ENCODE peak calls at places on chromosomes 13 and 19, in four cellular contexts. K is CD4-positive, alpha-beta T cell; O is substantia nigra; I is CD8-positive, alpha-beta memory T cell. H is an unnamed sample.

GRCh38 chr19:29850482-29850881 is 38.7 kb downstream of the CCNE1 start:
- DNase-seq in I (no peak), K (no peak), O (no peak), H (no peak)

GRCh38 chr13:50682966-50683365 is 160.5 kb downstream of the DLEU7 start:
- DNase-seq in K (no peak), I (no peak), O (no peak), H (no peak)

GRCh38 chr13:91358384-91358776 is 10.9 kb downstream of the MIR17HG start:
- DNase-seq in K (no peak), O (no peak), I (no peak), H (no peak)

GRCh38 chr19:2779121-2779740 is 3.8 kb downstream of the SGTA start:
- DNase-seq in I (no peak), K (no peak), O (peak), H (no peak)

GRCh38 chr19:23986623-23987022 is 71.9 kb downstream of the ZNF726 start:
- DNase-seq in I (no peak), K (no peak), O (no peak), H (no peak)

GRCh38 chr19:55447421-55448174 is 4.5 kb upstream of the SHISA7 start:
- DNase-seq in I (no peak), O (peak), K (no peak), H (peak)

GRCh38 chr13:94548382-94549240 is 47.3 kb downstream of the TGDS start:
- DNase-seq in I (no peak), O (peak), K (no peak), H (no peak)

GRCh38 chr13:60112771-60113170 is 51.0 kb downstream of the DIAPH3 start:
- DNase-seq in O (no peak), I (no peak), K (no peak), H (no peak)

GRCh38 chr19:5333581-5334365 is 6.8 kb downstream of the PTPRS start:
- DNase-seq in O (no peak), I (no peak), K (no peak), H (no peak)

GRCh38 chr13:45827318-45827717 is 24.2 kb downstream of the SIAH3 start:
- DNase-seq in I (no peak), K (no peak), O (no peak), H (no peak)

GRCh38 chr13:99045396-99045795 is 67.5 kb upstream of the DOCK9 start:
- DNase-seq in I (no peak), K (no peak), O (no peak), H (no peak)

GRCh38 chr13:39417643-39418042 is 185.3 kb downstream of the LHFPL6 start:
- DNase-seq in K (no peak), I (no peak), O (peak), H (no peak)

GRCh38 chr19:23817519-23817918 is 58.8 kb upstream of the ZNF681 start:
- DNase-seq in I (no peak), K (peak), O (peak), H (no peak)

GRCh38 chr13:44576396-44577235 is 486 bp upstream of the TSC22D1 start:
- DNase-seq in O (peak), I (peak), K (no peak), H (no peak)

GRCh38 chr13:95221991-95222732 is 79.1 kb downstream of the ABCC4 start:
- DNase-seq in K (no peak), I (no peak), O (no peak), H (no peak)

GRCh38 chr13:51518847-51519246 is 65.4 kb upstream of the WDFY2 start:
- DNase-seq in I (no peak), K (no peak), O (no peak), H (no peak)

GRCh38 chr13:22740264-22740663 is 440.5 kb upstream of the SGCG start:
- DNase-seq in I (no peak), K (no peak), O (no peak), H (no peak)

GRCh38 chr13:99159331-99160061 is 41.2 kb upstream of the UBAC2 start:
- DNase-seq in K (no peak), I (no peak), O (no peak), H (no peak)

GRCh38 chr19:55600336-55601028 is 394 bp downstream of the ZNF524 start:
- DNase-seq in K (no peak), I (no peak), O (peak), H (no peak)

GRCh38 chr13:51645154-51645650 is 60.9 kb downstream of the WDFY2 start:
- DNase-seq in O (no peak), I (peak), K (peak), H (no peak)

GRCh38 chr19:33462112-33462726 is 59.4 kb downstream of the PEPD start:
- DNase-seq in K (no peak), I (no peak), O (no peak), H (no peak)

GRCh38 chr19:44525721-44526430 is 3.6 kb downstream of the CEACAM20 start:
- DNase-seq in I (no peak), K (no peak), O (no peak), H (no peak)

GRCh38 chr19:12733369-12733896 is 1.1 kb downstream of the TRIR start:
- DNase-seq in O (no peak), I (peak), K (no peak), H (no peak)

GRCh38 chr19:31279436-31279765 is 69.8 kb downstream of the TSHZ3 start:
- DNase-seq in I (no peak), K (no peak), O (no peak), H (no peak)

GRCh38 chr19:33745297-33745696 is 51.4 kb upstream of the KCTD15 start:
- DNase-seq in K (no peak), O (no peak), I (no peak), H (no peak)

GRCh38 chr13:38662362-38662761 is 24.5 kb upstream of the FREM2 start:
- DNase-seq in K (no peak), I (no peak), O (no peak), H (no peak)

GRCh38 chr19:29861575-29861974 is 49.8 kb downstream of the CCNE1 start:
- DNase-seq in K (no peak), I (no peak), O (no peak), H (no peak)

GRCh38 chr13:98406475-98406874 is 170.4 kb downstream of the STK24 start:
- DNase-seq in O (no peak), I (no peak), K (no peak), H (no peak)

GRCh38 chr13:84192125-84192524 is 309.9 kb upstream of the SLITRK1 start:
- DNase-seq in K (no peak), O (no peak), I (no peak), H (peak)

GRCh38 chr19:14512420-14512961 is 5.7 kb downstream of the DNAJB1 start:
- DNase-seq in O (no peak), K (no peak), I (peak), H (no peak)

GRCh38 chr19:14507704-14508246 is 10.4 kb downstream of the DNAJB1 start:
- DNase-seq in K (no peak), I (no peak), O (no peak), H (no peak)

GRCh38 chr19:14514215-14514871 is 3.9 kb downstream of the DNAJB1 start:
- DNase-seq in I (peak), O (no peak), K (peak), H (no peak)

GRCh38 chr19:14509382-14509781 is 8.8 kb downstream of the DNAJB1 start:
- DNase-seq in O (no peak), I (no peak), K (no peak), H (no peak)

GRCh38 chr19:14511245-14511625 is 7.0 kb downstream of the DNAJB1 start:
- DNase-seq in O (no peak), K (no peak), I (no peak), H (no peak)
- H3K27ac ChIP-seq in O (no peak), K (no peak), I (no peak), H (peak)

DNA sequence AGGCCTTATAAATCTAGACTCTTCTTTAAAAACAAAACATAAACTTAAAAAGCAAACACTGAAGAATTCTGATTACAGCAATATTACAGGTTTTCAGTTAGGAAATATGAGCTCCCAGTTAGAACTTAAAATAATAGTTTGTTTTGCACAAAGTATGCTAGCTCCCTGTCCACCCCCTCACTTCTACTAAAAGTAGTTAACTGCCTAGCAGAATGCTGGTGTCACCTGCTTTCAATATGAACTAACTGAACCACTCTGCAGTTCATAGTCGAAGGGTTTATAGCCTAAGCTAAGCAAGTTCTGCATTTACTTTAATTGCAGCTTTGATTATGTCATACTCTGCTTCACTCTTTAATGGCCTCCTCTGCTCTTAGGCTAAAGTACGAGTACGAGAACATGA is 278.6 kb upstream of the ARGLU1 start:
- DNase-seq in O (no peak), I (no peak), K (no peak), H (no peak)
- H3K27ac ChIP-seq in O (no peak), I (no peak), K (no peak), H (no peak)

GRCh38 chr19:40641306-40641705 is 40.1 kb downstream of the LTBP4 start:
- DNase-seq in K (no peak), I (no peak), O (no peak), H (no peak)
- H3K27ac ChIP-seq in K (no peak), I (no peak), O (no peak), H (no peak)

DNA sequence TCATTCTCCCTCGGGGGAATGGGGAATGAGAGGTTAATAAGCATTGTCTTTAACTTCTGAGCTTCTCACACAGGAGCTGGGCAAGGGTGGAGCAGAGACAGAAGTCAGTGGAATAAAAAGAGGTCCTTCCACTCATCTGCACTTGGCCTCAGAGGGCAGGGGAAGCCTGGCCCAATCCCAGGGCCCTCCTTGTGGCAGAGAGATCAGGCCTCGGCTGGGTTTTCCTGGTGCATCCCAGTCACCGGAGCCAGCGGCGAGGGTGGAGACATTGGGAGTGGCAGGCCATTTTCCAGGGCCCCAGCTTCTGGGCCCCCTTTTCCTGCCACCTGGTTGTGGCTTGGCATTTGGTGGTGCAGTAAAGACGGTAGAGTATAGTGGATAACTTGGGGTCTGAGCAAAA is 10.7 kb downstream of the CALM3 start:
- DNase-seq in K (no peak), I (no peak), O (no peak), H (no peak)
- H3K27ac ChIP-seq in K (peak), I (no peak), O (no peak), H (no peak)

GRCh38 chr19:17304386-17305047 is 1.2 kb upstream of the MRPL34 start:
- DNase-seq in I (no peak), K (no peak), O (no peak), H (no peak)
- H3K27ac ChIP-seq in I (no peak), K (no peak), O (peak), H (peak)

GRCh38 chr19:4324228-4324627 is 14.4 kb downstream of the STAP2 start:
- DNase-seq in K (no peak), I (no peak), O (no peak), H (no peak)
- H3K27ac ChIP-seq in K (no peak), I (no peak), O (no peak), H (no peak)

DNA sequence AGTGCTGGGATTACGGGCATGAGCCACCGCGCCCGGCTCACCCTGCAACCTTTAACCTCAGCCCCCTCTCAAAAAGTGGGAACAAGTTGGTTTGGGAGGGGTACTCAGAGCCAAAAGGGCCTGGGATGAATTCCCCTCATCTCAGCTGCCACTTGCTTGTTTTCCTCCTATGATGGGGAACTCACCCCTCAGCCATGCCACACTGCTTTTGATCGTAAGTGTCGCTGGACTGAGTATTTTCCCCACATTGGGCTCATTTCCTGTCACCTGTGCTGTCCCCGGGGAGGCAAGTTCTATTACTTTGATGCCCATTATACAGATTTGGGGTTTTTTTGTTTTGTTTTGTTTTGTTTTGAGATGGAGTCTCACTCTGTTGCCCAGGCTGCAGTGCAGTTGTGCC is 6.5 kb downstream of the R3HDM4 start:
- DNase-seq in K (no peak), O (no peak), I (no peak), H (no peak)
- H3K27ac ChIP-seq in K (peak), O (no peak), I (peak), H (no peak)

GRCh38 chr13:33205804-33206221 is 79.7 kb downstream of the STARD13 start:
- DNase-seq in K (no peak), I (no peak), O (no peak), H (no peak)

GRCh38 chr13:33206425-33206824 is 79.1 kb downstream of the STARD13 start:
- DNase-seq in I (no peak), O (no peak), K (no peak), H (no peak)

GRCh38 chr13:33205224-33205623 is 80.3 kb downstream of the STARD13 start:
- DNase-seq in K (no peak), O (no peak), I (no peak), H (no peak)

GRCh38 chr13:33202644-33203169 is 82.8 kb downstream of the STARD13 start:
- DNase-seq in K (no peak), I (no peak), O (no peak), H (no peak)

GRCh38 chr13:33204130-33204927 is 81.2 kb downstream of the STARD13 start:
- DNase-seq in K (no peak), I (no peak), O (no peak), H (no peak)
- H3K27ac ChIP-seq in K (no peak), I (no peak), O (no peak), H (no peak)